ENCODE peak calls at places on chromosomes 11 and 22, in six cellular contexts. N, K, A, P, S and Y are unnamed samples.

GRCh38 chr11:93329936-93330445 is 551 bp upstream of the DEUP1 start:
- DNase-seq in N (no peak), K (peak), A (no peak), P (no peak), S (no peak), Y (no peak)

GRCh38 chr11:64017950-64018224 is 17.8 kb upstream of the FLRT1 start:
- DNase-seq in N (no peak), K (no peak), A (no peak), P (no peak), S (no peak), Y (no peak)

GRCh38 chr11:93160808-93161207 is 37.0 kb downstream of the SLC36A4 start:
- DNase-seq in N (no peak), K (no peak), A (peak), P (no peak), S (no peak), Y (no peak)

GRCh38 chr11:22976146-22976545 is 115.9 kb upstream of the CCDC179 start:
- DNase-seq in N (peak), K (no peak), A (peak), P (no peak), S (no peak), Y (peak)

GRCh38 chr22:23504522-23504921 is 75.6 kb downstream of the IGLL1 start:
- DNase-seq in N (no peak), K (no peak), A (peak), P (no peak), S (no peak), Y (no peak)

GRCh38 chr11:102493524-102493923 is 37.0 kb downstream of the MMP7 start:
- DNase-seq in N (no peak), K (no peak), A (no peak), P (no peak), S (no peak), Y (no peak)

GRCh38 chr11:47711225-47711624 is 3.9 kb downstream of the AGBL2 start:
- DNase-seq in N (no peak), K (no peak), A (no peak), P (no peak), S (no peak), Y (no peak)

GRCh38 chr11:33721291-33721840 is 14.9 kb downstream of the CD59 start:
- DNase-seq in N (no peak), K (no peak), A (peak), P (no peak), S (no peak), Y (peak)

GRCh38 chr22:19517171-19517500 is 7.1 kb downstream of the CLDN5 start:
- DNase-seq in N (no peak), K (no peak), A (no peak), P (no peak), S (no peak), Y (no peak)

GRCh38 chr11:103730151-103730940 is 306.1 kb upstream of the DDI1 start:
- DNase-seq in N (no peak), K (no peak), A (peak), P (no peak), S (no peak), Y (peak)

GRCh38 chr11:64499261-64500004 is 91.6 kb upstream of the SLC22A12 start:
- DNase-seq in N (no peak), K (no peak), A (no peak), P (peak), S (no peak), Y (no peak)

GRCh38 chr11:65194564-65194963 is 12.8 kb downstream of the CAPN1 start:
- DNase-seq in N (no peak), K (no peak), A (no peak), P (no peak), S (no peak), Y (no peak)

GRCh38 chr11:10478574-10479550 is 23.8 kb downstream of the AMPD3 start:
- DNase-seq in N (no peak), K (no peak), A (no peak), P (no peak), S (no peak), Y (no peak)

GRCh38 chr11:75147191-75147874 is 3.6 kb upstream of the SLCO2B1 start:
- DNase-seq in N (no peak), K (no peak), A (no peak), P (no peak), S (no peak), Y (no peak)

GRCh38 chr11:118258410-118258809 is 5.7 kb downstream of the MPZL2 start:
- DNase-seq in N (no peak), K (no peak), A (no peak), P (no peak), S (no peak), Y (no peak)
- TF ChIP-seq CTCF in N (no peak), K (peak), A (peak), P (no peak), S (no peak), Y (no peak)

DNA sequence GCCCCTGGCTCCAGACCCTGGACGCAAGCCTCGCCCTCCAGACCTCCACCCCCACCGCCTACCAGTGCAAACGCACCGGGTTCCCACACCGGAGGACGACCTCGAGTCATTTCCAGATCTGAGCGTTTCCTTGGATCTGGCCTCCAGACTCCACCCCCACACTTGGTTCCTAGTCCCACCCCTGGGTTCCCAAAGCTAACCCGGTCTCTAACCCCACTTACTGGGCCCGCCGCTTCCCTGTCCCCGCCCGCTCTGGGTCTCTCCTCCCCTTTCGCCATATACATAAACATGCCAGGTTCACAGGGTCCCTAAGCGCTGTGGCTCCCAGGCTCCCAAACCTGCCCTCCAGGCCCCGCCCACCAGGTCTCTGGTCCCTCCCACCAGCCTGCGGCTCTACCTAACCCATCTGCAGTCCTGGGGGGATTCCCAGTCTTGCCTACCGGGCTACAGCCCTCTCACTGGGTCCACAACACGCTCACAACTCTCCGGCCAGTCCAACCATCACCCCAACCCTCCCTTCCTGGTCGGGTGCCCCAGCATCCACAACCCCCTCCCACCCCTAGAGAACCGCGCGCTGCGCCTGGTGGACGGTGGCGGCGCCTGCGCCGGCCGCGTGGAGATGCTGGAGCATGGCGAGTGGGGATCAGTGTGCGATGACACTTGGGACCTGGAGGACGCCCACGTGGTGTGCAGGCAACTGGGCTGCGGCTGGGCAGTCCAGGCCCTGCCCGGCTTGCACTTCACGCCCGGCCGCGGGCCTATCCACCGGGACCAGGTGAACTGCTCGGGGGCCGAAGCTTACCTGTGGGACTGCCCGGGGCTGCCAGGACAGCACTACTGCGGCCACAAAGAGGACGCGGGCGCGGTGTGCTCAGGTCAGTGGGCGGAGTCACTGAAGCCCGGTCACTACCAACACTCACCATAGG is 36.8 kb downstream of the CD6 start:
- DNase-seq in N (no peak), K (peak), A (no peak), P (no peak), S (no peak), Y (no peak)
- H3K4me3 ChIP-seq in N (peak), K (peak), A (no peak), P (no peak), S (peak), Y (no peak)

DNA sequence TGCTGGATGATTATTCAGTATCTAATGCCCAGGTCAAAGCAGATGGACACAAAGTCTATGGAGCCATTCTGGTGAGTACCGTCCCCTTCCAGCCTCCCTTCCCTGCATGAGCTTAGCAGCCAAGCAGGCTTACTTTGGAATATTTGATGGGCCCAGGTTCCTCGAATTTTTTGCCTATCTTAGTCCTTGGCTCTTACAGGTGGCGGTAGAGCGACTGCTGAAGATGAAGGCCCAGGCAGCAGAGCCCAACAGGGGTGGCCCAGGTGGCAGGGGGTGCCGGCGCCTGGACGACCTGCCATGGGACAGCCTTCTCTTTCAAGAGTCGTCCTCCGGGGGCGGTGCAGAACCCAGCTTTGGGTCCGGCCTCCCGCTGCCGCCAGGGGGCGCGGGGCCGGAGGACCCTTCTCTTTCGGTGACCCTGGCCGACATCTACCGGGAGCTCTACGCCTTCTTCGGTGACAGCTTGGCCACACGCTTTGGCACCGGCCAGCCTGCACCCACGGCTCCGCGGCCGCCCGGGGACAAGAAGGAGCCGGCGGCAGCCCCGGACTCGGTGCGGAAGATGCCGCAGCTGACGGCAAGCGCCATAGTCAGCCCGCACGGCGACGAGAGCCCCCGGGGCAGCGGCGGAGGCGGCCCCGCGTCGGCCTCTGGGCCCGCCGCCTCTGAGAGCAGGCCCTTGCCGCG is 741 bp upstream of the TMEM179B start:
- DNase-seq in N (peak), K (peak), A (peak), P (peak), S (peak), Y (peak)
- TF ChIP-seq CTCF in N (peak), K (peak), A (peak), P (peak), S (peak), Y (peak)

DNA sequence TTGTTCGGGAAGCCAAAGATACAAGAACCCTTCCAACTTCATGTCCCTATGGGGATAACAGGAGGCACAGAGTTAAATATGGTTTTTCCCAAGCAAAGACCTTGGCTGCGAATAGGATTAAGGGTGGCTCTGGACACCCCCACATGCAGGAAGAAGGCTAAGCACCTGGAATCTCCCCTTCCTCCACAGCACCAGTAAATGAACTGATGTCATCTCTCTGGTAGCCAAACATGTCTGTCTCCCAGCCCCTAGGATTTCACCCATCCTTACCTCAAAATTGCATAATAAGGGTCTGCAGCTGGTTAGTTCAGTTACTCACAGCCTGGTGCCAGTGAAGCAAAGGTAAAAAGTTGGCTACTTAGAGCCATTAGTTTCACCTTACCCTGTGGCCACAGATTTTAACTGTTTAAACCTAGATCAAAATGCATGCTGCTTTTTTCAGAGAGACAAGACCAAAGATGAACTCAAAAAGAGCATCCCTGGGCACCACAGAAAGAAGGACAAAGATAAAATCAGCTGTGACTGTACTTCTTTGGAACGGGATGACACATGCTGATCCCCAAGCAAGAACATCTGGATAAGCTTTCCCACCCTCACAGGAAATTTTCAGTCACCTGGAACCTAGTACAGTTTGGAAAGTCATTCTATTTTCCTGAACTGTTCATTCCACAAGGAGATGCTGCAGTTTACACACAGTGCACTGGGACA is 77.3 kb upstream of the AKIP1 start:
- DNase-seq in N (no peak), K (no peak), A (no peak), P (no peak), S (no peak), Y (peak)
- H3K4me3 ChIP-seq in N (no peak), K (no peak), A (no peak), P (no peak), S (no peak), Y (no peak)